ENCODE peak calls at places on chromosome 1, in ten cellular contexts. One of them, this sample, is unnamed.

GRCh38 chr1:168960114-168960513 is 146.4 kb upstream of the ATP1B1 start:
- DNase-seq in stimulated activated CD4-positive, alpha-beta T cell treated with anti-CD3 and anti-CD28 coated beads, TNF-alpha, amount 100 ng/mL, for 48 hours: no peak
- DNase-seq in NCI-H1930: no peak
- DNase-seq in lung microvascular endothelial cell: no peak
- DNase-seq in choroid plexus epithelial cell: no peak
- DNase-seq in C1 segment of cervical spinal cord: no peak
- DNase-seq in glutamatergic neuron: no peak
- DNase-seq in AG10803: no peak
- DNase-seq in NK-92 treated with Interleukin-12 subunit alpha and Interleukin-12 subunit beta, amount 100 ng/mL, for 24 hours: no peak
- DNase-seq in hepatocyte: no peak
- DNase-seq in this sample: no peak

GRCh38 chr1:53639251-53639721 is 99.7 kb downstream of the GLIS1 start:
- DNase-seq in choroid plexus epithelial cell: no peak
- DNase-seq in hepatocyte: no peak
- DNase-seq in NCI-H1930: no peak
- DNase-seq in NK-92 treated with Interleukin-12 subunit alpha and Interleukin-12 subunit beta, amount 100 ng/mL, for 24 hours: no peak
- DNase-seq in C1 segment of cervical spinal cord: no peak
- DNase-seq in lung microvascular endothelial cell: no peak
- DNase-seq in stimulated activated CD4-positive, alpha-beta T cell treated with anti-CD3 and anti-CD28 coated beads, TNF-alpha, amount 100 ng/mL, for 48 hours: no peak
- DNase-seq in AG10803: peak; percentile 66
- DNase-seq in glutamatergic neuron: no peak
- DNase-seq in this sample: no peak

GRCh38 chr1:193960499-193960898 is 774.1 kb upstream of the B3GALT2 start:
- DNase-seq in hepatocyte: no peak
- DNase-seq in NCI-H1930: no peak
- DNase-seq in lung microvascular endothelial cell: no peak
- DNase-seq in choroid plexus epithelial cell: no peak
- DNase-seq in glutamatergic neuron: no peak
- DNase-seq in NK-92 treated with Interleukin-12 subunit alpha and Interleukin-12 subunit beta, amount 100 ng/mL, for 24 hours: no peak
- DNase-seq in C1 segment of cervical spinal cord: no peak
- DNase-seq in AG10803: no peak
- DNase-seq in stimulated activated CD4-positive, alpha-beta T cell treated with anti-CD3 and anti-CD28 coated beads, TNF-alpha, amount 100 ng/mL, for 48 hours: no peak
- DNase-seq in this sample: no peak

GRCh38 chr1:85427358-85427757 is 37.6 kb downstream of the DDAH1 start:
- DNase-seq in AG10803: peak; percentile 55
- DNase-seq in choroid plexus epithelial cell: no peak
- DNase-seq in glutamatergic neuron: no peak
- DNase-seq in lung microvascular endothelial cell: no peak
- DNase-seq in stimulated activated CD4-positive, alpha-beta T cell treated with anti-CD3 and anti-CD28 coated beads, TNF-alpha, amount 100 ng/mL, for 48 hours: no peak
- DNase-seq in hepatocyte: no peak
- DNase-seq in C1 segment of cervical spinal cord: no peak
- DNase-seq in NK-92 treated with Interleukin-12 subunit alpha and Interleukin-12 subunit beta, amount 100 ng/mL, for 24 hours: no peak
- DNase-seq in NCI-H1930: no peak
- DNase-seq in this sample: no peak

GRCh38 chr1:6949991-6950765 is 164.9 kb downstream of the CAMTA1 start:
- DNase-seq in AG10803: no peak
- DNase-seq in choroid plexus epithelial cell: no peak
- DNase-seq in lung microvascular endothelial cell: no peak
- DNase-seq in stimulated activated CD4-positive, alpha-beta T cell treated with anti-CD3 and anti-CD28 coated beads, TNF-alpha, amount 100 ng/mL, for 48 hours: no peak
- DNase-seq in C1 segment of cervical spinal cord: no peak
- DNase-seq in glutamatergic neuron: no peak
- DNase-seq in NCI-H1930: no peak
- DNase-seq in NK-92 treated with Interleukin-12 subunit alpha and Interleukin-12 subunit beta, amount 100 ng/mL, for 24 hours: no peak
- DNase-seq in hepatocyte: no peak
- DNase-seq in this sample: no peak

GRCh38 chr1:226826479-226827245 is 43.8 kb upstream of the PSEN2 start:
- DNase-seq in choroid plexus epithelial cell: no peak
- DNase-seq in NK-92 treated with Interleukin-12 subunit alpha and Interleukin-12 subunit beta, amount 100 ng/mL, for 24 hours: no peak
- DNase-seq in glutamatergic neuron: no peak
- DNase-seq in NCI-H1930: no peak
- DNase-seq in lung microvascular endothelial cell: no peak
- DNase-seq in AG10803: no peak
- DNase-seq in C1 segment of cervical spinal cord: no peak
- DNase-seq in stimulated activated CD4-positive, alpha-beta T cell treated with anti-CD3 and anti-CD28 coated beads, TNF-alpha, amount 100 ng/mL, for 48 hours: no peak
- DNase-seq in hepatocyte: no peak
- DNase-seq in this sample: no peak

GRCh38 chr1:52676249-52676903 is 21.8 kb downstream of the COA7 start:
- DNase-seq in NK-92 treated with Interleukin-12 subunit alpha and Interleukin-12 subunit beta, amount 100 ng/mL, for 24 hours: no peak
- DNase-seq in glutamatergic neuron: no peak
- DNase-seq in hepatocyte: no peak
- DNase-seq in C1 segment of cervical spinal cord: no peak
- DNase-seq in NCI-H1930: no peak
- DNase-seq in stimulated activated CD4-positive, alpha-beta T cell treated with anti-CD3 and anti-CD28 coated beads, TNF-alpha, amount 100 ng/mL, for 48 hours: no peak
- DNase-seq in AG10803: no peak
- DNase-seq in choroid plexus epithelial cell: peak; percentile 34
- DNase-seq in lung microvascular endothelial cell: no peak
- DNase-seq in this sample: no peak

GRCh38 chr1:11923069-11923826 is 3.0 kb downstream of the KIAA2013 start:
- DNase-seq in C1 segment of cervical spinal cord: no peak
- DNase-seq in lung microvascular endothelial cell: no peak
- DNase-seq in stimulated activated CD4-positive, alpha-beta T cell treated with anti-CD3 and anti-CD28 coated beads, TNF-alpha, amount 100 ng/mL, for 48 hours: no peak
- DNase-seq in AG10803: no peak
- DNase-seq in NK-92 treated with Interleukin-12 subunit alpha and Interleukin-12 subunit beta, amount 100 ng/mL, for 24 hours: no peak
- DNase-seq in NCI-H1930: no peak
- DNase-seq in glutamatergic neuron: no peak
- DNase-seq in hepatocyte: no peak
- DNase-seq in choroid plexus epithelial cell: no peak
- DNase-seq in this sample: no peak

GRCh38 chr1:50023292-50024159 is at the start of gene AGBL4:
- DNase-seq in lung microvascular endothelial cell: no peak
- DNase-seq in stimulated activated CD4-positive, alpha-beta T cell treated with anti-CD3 and anti-CD28 coated beads, TNF-alpha, amount 100 ng/mL, for 48 hours: no peak
- DNase-seq in NK-92 treated with Interleukin-12 subunit alpha and Interleukin-12 subunit beta, amount 100 ng/mL, for 24 hours: no peak
- DNase-seq in C1 segment of cervical spinal cord: peak; percentile 28
- DNase-seq in choroid plexus epithelial cell: peak; percentile 5
- DNase-seq in NCI-H1930: peak; percentile 81
- DNase-seq in hepatocyte: no peak
- DNase-seq in AG10803: peak; percentile 4
- DNase-seq in glutamatergic neuron: peak; percentile 80
- DNase-seq in this sample: peak; percentile 38